ENCODE peak calls at places on chromosome 16, in eight cellular contexts. A is uterus, G is right atrium auricular region, E is mammary epithelial cell, B is H9, X is sigmoid colon, R is heart left ventricle, H is heart right ventricle. L is an unnamed sample.

GRCh38 chr16:19926449-19927390 is 42.1 kb upstream of the GPRC5B start:
- DNase-seq in A (no peak), G (no peak), E (peak; percentile 8), B (peak; percentile 12), X (no peak), R (no peak), H (no peak), L (no peak)

GRCh38 chr16:89921699-89922476 is 1.3 kb upstream of the TUBB3 start:
- DNase-seq in A (peak; percentile 75), G (peak; percentile 92), E (peak; percentile 87), B (peak; percentile 86), X (peak; percentile 93), R (peak; percentile 95), H (peak; percentile 82), L (peak; percentile 42)

GRCh38 chr16:4344659-4345438 is 6.3 kb downstream of the PAM16 start:
- DNase-seq in A (no peak), G (no peak), E (no peak), B (no peak), X (peak; percentile 65), R (no peak), H (no peak), L (peak; percentile 28)

GRCh38 chr16:31351937-31352315 is 3.0 kb upstream of the ITGAX start:
- DNase-seq in A (no peak), G (no peak), E (no peak), B (no peak), X (peak; percentile 40), R (peak; percentile 33), H (no peak), L (no peak)

GRCh38 chr16:67398546-67399217 is 5.4 kb upstream of the TPPP3 start:
- DNase-seq in A (no peak), G (no peak), E (no peak), B (no peak), X (no peak), R (no peak), H (no peak), L (no peak)

GRCh38 chr16:4034963-4035362 is 81.3 kb downstream of the ADCY9 start:
- DNase-seq in A (no peak), G (no peak), E (no peak), B (no peak), X (no peak), R (no peak), H (no peak), L (no peak)

GRCh38 chr16:68297908-68298307 is 12.8 kb downstream of the SLC7A6OS start:
- DNase-seq in A (no peak), G (no peak), E (no peak), B (no peak), X (no peak), R (no peak), H (no peak), L (no peak)

GRCh38 chr16:4801962-4802658 is at the start of gene ROGDI:
- DNase-seq in A (peak; percentile 57), G (peak; percentile 74), E (peak; percentile 88), B (peak; percentile 95), X (peak; percentile 90), R (peak; percentile 82), H (peak; percentile 76), L (peak; percentile 48)

GRCh38 chr16:87056083-87056482 is 261.1 kb downstream of the C16orf95 start:
- DNase-seq in A (no peak), G (no peak), E (peak; percentile 7), B (peak; percentile 28), X (peak; percentile 41), R (no peak), H (no peak), L (no peak)

GRCh38 chr16:67862623-67863583 is 9.9 kb upstream of the EDC4 start:
- DNase-seq in A (peak; percentile 61), G (peak; percentile 91), E (no peak), B (no peak), X (peak; percentile 85), R (peak; percentile 88), H (peak; percentile 89), L (no peak)

GRCh38 chr16:25832288-25832687 is 140.5 kb downstream of the HS3ST4 start:
- DNase-seq in A (no peak), G (no peak), E (no peak), B (no peak), X (no peak), R (no peak), H (no peak), L (no peak)

GRCh38 chr16:67563708-67564468 is 1.6 kb downstream of the CTCF start:
- DNase-seq in A (peak; percentile 48), G (no peak), E (peak; percentile 78), B (no peak), X (peak; percentile 86), R (no peak), H (peak; percentile 13), L (no peak)

GRCh38 chr16:67822511-67822910 is 15.8 kb downstream of the TSNAXIP1 start:
- DNase-seq in A (no peak), G (no peak), E (no peak), B (no peak), X (no peak), R (no peak), H (no peak), L (no peak)

GRCh38 chr16:89431158-89431584 is 59.2 kb downstream of the ANKRD11 start:
- DNase-seq in A (no peak), G (no peak), E (no peak), B (no peak), X (peak; percentile 81), R (no peak), H (no peak), L (no peak)

GRCh38 chr16:27399969-27400368 is 2.0 kb upstream of the IL21R start:
- DNase-seq in A (no peak), G (no peak), E (no peak), B (no peak), X (no peak), R (no peak), H (no peak), L (no peak)

GRCh38 chr16:67237396-67238277 is 9.6 kb downstream of the FHOD1 start:
- DNase-seq in A (no peak), G (no peak), E (no peak), B (no peak), X (peak; percentile 60), R (peak; percentile 27), H (no peak), L (no peak)

GRCh38 chr16:3032624-3033023 is 4.1 kb downstream of the BICDL2 start:
- DNase-seq in A (no peak), G (no peak), E (no peak), B (no peak), X (no peak), R (no peak), H (no peak), L (no peak)

GRCh38 chr16:81921873-81922584 is 89.2 kb downstream of the SDR42E1 start:
- DNase-seq in A (no peak), G (no peak), E (no peak), B (no peak), X (peak; percentile 9), R (no peak), H (no peak), L (no peak)

GRCh38 chr16:81917375-81917774 is 93.9 kb downstream of the SDR42E1 start:
- DNase-seq in A (no peak), G (no peak), E (no peak), B (no peak), X (peak; percentile 12), R (no peak), H (no peak), L (no peak)

GRCh38 chr16:81921415-81921814 is 89.9 kb downstream of the SDR42E1 start:
- DNase-seq in A (no peak), G (no peak), E (peak; percentile 29), B (no peak), X (peak; percentile 63), R (no peak), H (no peak), L (no peak)

GRCh38 chr16:81920498-81920897 is 90.8 kb downstream of the SDR42E1 start:
- DNase-seq in A (no peak), G (no peak), E (no peak), B (no peak), X (no peak), R (no peak), H (no peak), L (no peak)

GRCh38 chr16:81918927-81919326 is 92.3 kb downstream of the SDR42E1 start:
- DNase-seq in A (no peak), G (no peak), E (no peak), B (no peak), X (no peak), R (no peak), H (no peak), L (no peak)
- H3K27ac ChIP-seq in A (no peak overlapping the region), G (no peak overlapping the region), E (no peak overlapping the region), B (no peak overlapping the region), X (no peak overlapping the region), R (no peak overlapping the region), H (no peak overlapping the region), L (no peak overlapping the region)

GRCh38 chr16:29898135-29898534 is 1.2 kb downstream of the SEZ6L2 start:
- DNase-seq in A (no peak), G (no peak), E (no peak), B (peak; percentile 44), X (no peak), R (no peak), H (no peak), L (no peak)
- H3K27ac ChIP-seq in A (no peak overlapping the region), G (no peak overlapping the region), E (no peak overlapping the region), B (no peak overlapping the region), X (no peak overlapping the region), R (no peak overlapping the region), H (no peak overlapping the region), L (peak overlapping the region; percentile 99)

DNA sequence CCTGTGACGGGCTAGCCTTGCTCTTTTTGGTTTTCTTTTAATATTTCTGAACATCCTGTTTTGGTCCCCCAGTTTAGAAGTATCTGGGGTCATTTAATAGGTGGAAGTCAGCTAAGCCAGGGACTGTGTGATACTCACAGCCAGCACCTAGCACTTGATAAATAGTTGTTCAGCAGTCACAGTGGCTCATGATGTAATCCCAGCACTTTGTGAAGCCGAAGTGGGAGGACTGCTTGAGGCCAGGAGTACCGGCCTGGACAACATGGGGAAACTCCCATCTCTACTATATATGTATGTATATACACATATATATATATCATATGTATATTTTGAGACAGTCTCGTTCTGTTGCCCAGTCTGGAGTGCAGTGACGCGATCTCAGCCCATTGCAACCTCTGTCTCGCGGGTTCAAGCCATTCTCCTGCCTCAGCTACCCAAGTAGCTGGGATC is 1.8 kb upstream of the ZNRF1 start:
- DNase-seq in A (no peak), G (no peak), E (no peak), B (no peak), X (no peak), R (no peak), H (no peak), L (no peak)
- H3K27ac ChIP-seq in A (no peak overlapping the region), G (no peak overlapping the region), E (no peak overlapping the region), B (no peak overlapping the region), X (no peak overlapping the region), R (no peak overlapping the region), H (no peak overlapping the region), L (no peak overlapping the region)

DNA sequence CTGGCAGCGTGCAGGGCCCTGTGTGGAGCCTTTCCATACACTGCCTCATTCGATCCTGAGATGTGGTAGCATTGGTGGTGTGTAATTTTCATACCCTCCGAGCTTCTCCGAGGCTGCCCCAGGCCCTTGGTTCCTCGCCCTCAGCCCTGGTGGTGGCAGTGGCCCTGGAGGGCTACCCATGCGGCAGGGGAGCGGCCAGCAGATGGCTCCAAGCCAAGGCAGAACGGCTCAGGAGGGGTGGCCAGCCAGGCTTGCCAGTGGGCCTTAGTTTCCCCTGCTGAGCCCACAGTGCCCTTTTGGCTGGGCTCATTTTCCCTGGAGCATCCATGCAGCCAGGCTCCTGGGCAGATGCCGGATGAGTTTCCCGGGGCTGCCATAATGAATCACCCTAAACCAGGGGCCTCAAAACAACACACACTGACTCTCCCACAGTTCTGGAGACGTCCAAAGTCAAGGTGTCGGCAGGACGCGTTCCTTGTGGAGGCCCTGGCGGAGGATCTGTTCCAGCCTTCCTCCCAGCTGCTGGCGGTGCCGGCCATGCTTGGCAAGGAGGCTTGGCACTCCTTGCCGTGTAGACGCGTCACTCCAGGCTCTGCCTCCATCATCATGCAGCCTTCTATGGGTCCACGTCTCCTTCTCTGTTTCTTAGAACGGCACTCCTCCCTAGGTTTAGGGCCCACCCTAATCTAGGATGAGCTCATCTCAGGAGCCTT is 158.8 kb upstream of the GSE1 start:
- DNase-seq in A (no peak), G (no peak), E (no peak), B (no peak), X (no peak), R (no peak), H (no peak), L (no peak)
- H3K27ac ChIP-seq in A (no peak overlapping the region), G (no peak overlapping the region), E (no peak overlapping the region), B (no peak overlapping the region), X (no peak overlapping the region), R (no peak overlapping the region), H (no peak overlapping the region), L (no peak overlapping the region)

L was measured in substantia nigra.